ENCODE peak calls at places on chromosomes 4 and X, in six cellular contexts. J, S, P, E, M and C are unnamed samples.

GRCh38 chr4:8319731-8320385 is 50.3 kb downstream of the HTRA3 start:
- DNase-seq in J (no peak), S (no peak), P (peak), E (no peak), M (no peak), C (no peak)

GRCh38 chr4:7540216-7540615 is 105.5 kb upstream of the PSAPL1 start:
- DNase-seq in J (no peak), S (peak), P (no peak), E (no peak), M (no peak), C (no peak)

GRCh38 chr4:76374744-76375143 is 46.2 kb downstream of the CCDC158 start:
- DNase-seq in J (no peak), S (no peak), P (no peak), E (no peak), M (no peak), C (no peak)

GRCh38 chr4:180610317-180610716 is 1632.9 kb upstream of the TENM3 start:
- DNase-seq in J (no peak), S (peak), P (no peak), E (peak), M (no peak), C (no peak)

GRCh38 chrX:80430826-80431501 is 10.7 kb downstream of the TENT5D start:
- DNase-seq in J (no peak), S (no peak), P (no peak), E (no peak), M (no peak), C (no peak)

GRCh38 chr4:38759077-38759789 is 23.6 kb downstream of the TLR10 start:
- DNase-seq in J (no peak), S (peak), P (no peak), E (peak), M (peak), C (no peak)

GRCh38 chr4:18021470-18021719 is 160 bp downstream of the LCORL start:
- DNase-seq in J (no peak), S (no peak), P (no peak), E (no peak), M (no peak), C (no peak)

GRCh38 chr4:142274137-142274536 is 572.0 kb downstream of the INPP4B start:
- DNase-seq in J (no peak), S (peak), P (no peak), E (no peak), M (no peak), C (no peak)

GRCh38 chrX:118577041-118577440 is 81.4 kb downstream of the DOCK11 start:
- DNase-seq in J (peak), S (no peak), P (no peak), E (no peak), M (no peak), C (no peak)

GRCh38 chrX:8820910-8821527 is 19.8 kb upstream of the FAM9A start:
- DNase-seq in J (no peak), S (no peak), P (no peak), E (no peak), M (no peak), C (no peak)

GRCh38 chr4:1081689-1082040 is 31.7 kb downstream of the RNF212 start:
- DNase-seq in J (no peak), S (no peak), P (peak), E (no peak), M (no peak), C (no peak)

GRCh38 chrX:25277574-25277973 is 261.8 kb upstream of the ARX start:
- DNase-seq in J (no peak), S (no peak), P (no peak), E (no peak), M (no peak), C (no peak)

GRCh38 chrX:91137881-91138280 is 296.8 kb upstream of the PABPC5 start:
- DNase-seq in J (no peak), S (no peak), P (no peak), E (no peak), M (no peak), C (no peak)

GRCh38 chr4:40681600-40682297 is 52.1 kb upstream of the RBM47 start:
- DNase-seq in J (no peak), S (no peak), P (no peak), E (no peak), M (no peak), C (no peak)

GRCh38 chr4:118772149-118773081 is 63.5 kb downstream of the SEC24D start:
- DNase-seq in J (peak), S (peak), P (no peak), E (peak), M (no peak), C (no peak)

GRCh38 chr4:113444386-113444785 is 317.2 kb downstream of the CAMK2D start:
- DNase-seq in J (no peak), S (peak), P (no peak), E (no peak), M (no peak), C (no peak)

GRCh38 chr4:6673660-6674499 is 19.8 kb upstream of the S100P start:
- DNase-seq in J (peak), S (peak), P (peak), E (peak), M (peak), C (peak)

GRCh38 chrX:110851780-110852179 is 56.2 kb upstream of the CHRDL1 start:
- DNase-seq in J (no peak), S (no peak), P (peak), E (no peak), M (no peak), C (no peak)